ENCODE peak calls at places on chromosomes 7 and 10, in eight cellular contexts. V is A549, Z is progenitor cell of endocrine pancreas, L is lower leg skin, S is CD14-positive monocyte, Q is fibroblast of the aortic adventitia, C is heart left ventricle, Y is chondrocyte. M is an unnamed sample.

GRCh38 chr7:8441602-8442294 is 8.3 kb downstream of the NXPH1 start:
- DNase-seq in V (no peak), Z (no peak), L (no peak), S (no peak), Q (no peak), C (no peak), Y (no peak), M (no peak)

GRCh38 chr7:105389090-105389650 is 449 bp upstream of the SRPK2 start:
- DNase-seq in V (peak), Z (no peak), L (peak), S (no peak), Q (peak), C (peak), Y (no peak), M (no peak)

GRCh38 chr7:28200598-28200997 is 20.0 kb upstream of the JAZF1 start:
- DNase-seq in V (no peak), Z (no peak), L (no peak), S (no peak), Q (no peak), C (peak), Y (no peak), M (no peak)

GRCh38 chr7:98107313-98107691 is 640 bp downstream of the LMTK2 start:
- DNase-seq in V (peak), Z (no peak), L (no peak), S (no peak), Q (peak), C (peak), Y (no peak), M (no peak)

GRCh38 chr7:82335927-82336326 is 107.7 kb downstream of the CACNA2D1 start:
- DNase-seq in V (peak), Z (no peak), L (peak), S (no peak), Q (peak), C (no peak), Y (no peak), M (no peak)

GRCh38 chr7:155764432-155764798 is 47.8 kb downstream of the SHH start:
- DNase-seq in V (no peak), Z (no peak), L (no peak), S (no peak), Q (no peak), C (peak), Y (no peak), M (no peak)

GRCh38 chr7:1567893-1568292 is 1.9 kb downstream of the PSMG3 start:
- DNase-seq in V (no peak), Z (no peak), L (peak), S (no peak), Q (peak), C (no peak), Y (no peak), M (no peak)

GRCh38 chr10:789831-790701 is 100.6 kb upstream of the DIP2C start:
- DNase-seq in V (no peak), Z (no peak), L (no peak), S (no peak), Q (no peak), C (peak), Y (peak), M (no peak)

GRCh38 chr7:1025747-1026581 is 18.4 kb upstream of the GPR146 start:
- DNase-seq in V (no peak), Z (no peak), L (no peak), S (no peak), Q (no peak), C (no peak), Y (peak), M (no peak)

GRCh38 chr7:27166475-27167169 is 1.3 kb upstream of the HOXA9 start:
- DNase-seq in V (no peak), Z (no peak), L (no peak), S (no peak), Q (no peak), C (no peak), Y (peak), M (no peak)

GRCh38 chr10:21495686-21496284 is 29.7 kb downstream of the SKIDA1 start:
- DNase-seq in V (peak), Z (peak), L (peak), S (peak), Q (peak), C (peak), Y (peak), M (peak)

GRCh38 chr10:5553400-5554170 is 28.8 kb downstream of the CALML3 start:
- DNase-seq in V (no peak), Z (no peak), L (no peak), S (peak), Q (no peak), C (peak), Y (peak), M (no peak)

GRCh38 chr7:44128721-44129582 is 5.6 kb upstream of the POLD2 start:
- DNase-seq in V (no peak), Z (no peak), L (no peak), S (no peak), Q (no peak), C (no peak), Y (no peak), M (no peak)

GRCh38 chr10:49600781-49601400 is 9.2 kb upstream of the SLC18A3 start:
- DNase-seq in V (no peak), Z (no peak), L (no peak), S (no peak), Q (no peak), C (no peak), Y (no peak), M (no peak)

GRCh38 chr10:118712930-118713634 is 41.7 kb downstream of the CACUL1 start:
- DNase-seq in V (no peak), Z (no peak), L (no peak), S (no peak), Q (no peak), C (no peak), Y (no peak), M (no peak)

GRCh38 chr10:119253433-119254174 is 46.2 kb downstream of the GRK5 start:
- DNase-seq in V (peak), Z (no peak), L (peak), S (no peak), Q (peak), C (peak), Y (peak), M (no peak)

GRCh38 chr7:131602304-131602993 is 46.0 kb upstream of the PODXL start:
- DNase-seq in V (no peak), Z (no peak), L (no peak), S (no peak), Q (no peak), C (no peak), Y (no peak), M (no peak)

GRCh38 chr7:81150951-81151361 is 232.1 kb upstream of the SEMA3C start:
- DNase-seq in V (no peak), Z (no peak), L (no peak), S (no peak), Q (no peak), C (peak), Y (no peak), M (no peak)

GRCh38 chr7:114478384-114478783 is 63.8 kb downstream of the FOXP2 start:
- DNase-seq in V (no peak), Z (no peak), L (no peak), S (no peak), Q (no peak), C (no peak), Y (no peak), M (no peak)

GRCh38 chr10:105797234-105797890 is 1156.3 kb downstream of the SORCS3 start:
- DNase-seq in V (peak), Z (no peak), L (no peak), S (no peak), Q (no peak), C (no peak), Y (no peak), M (no peak)

GRCh38 chr7:129606801-129607200 is 4.7 kb upstream of the NRF1 start:
- DNase-seq in V (no peak), Z (no peak), L (no peak), S (peak), Q (no peak), C (no peak), Y (no peak), M (no peak)

GRCh38 chr7:129609666-129610065 is 1.9 kb upstream of the NRF1 start:
- DNase-seq in V (no peak), Z (no peak), L (no peak), S (no peak), Q (no peak), C (no peak), Y (no peak), M (no peak)

GRCh38 chr7:129605038-129605437 is 6.5 kb upstream of the NRF1 start:
- DNase-seq in V (no peak), Z (no peak), L (no peak), S (no peak), Q (no peak), C (no peak), Y (no peak), M (no peak)

GRCh38 chr7:129605960-129606644 is 5.4 kb upstream of the NRF1 start:
- DNase-seq in V (no peak), Z (no peak), L (no peak), S (no peak), Q (no peak), C (no peak), Y (no peak), M (no peak)

GRCh38 chr7:129607471-129608120 is 3.9 kb upstream of the NRF1 start:
- DNase-seq in V (peak), Z (no peak), L (no peak), S (no peak), Q (peak), C (no peak), Y (no peak), M (no peak)
- TF ChIP-seq CTCF in V (peak), Z (peak), L (no peak), S (peak), Q (peak), C (no peak), Y (peak), M (peak)

GRCh38 chr10:76675951-76676587 is 961.5 kb downstream of the KCNMA1 start:
- DNase-seq in V (no peak), Z (no peak), L (peak), S (no peak), Q (peak), C (peak), Y (no peak), M (no peak)
- TF ChIP-seq CTCF in V (no peak), Z (no peak), L (no peak), S (no peak), Q (peak), C (no peak), Y (peak), M (no peak)

GRCh38 chr7:143387156-143387975 is 6.2 kb downstream of the ZYX start:
- DNase-seq in V (peak), Z (no peak), L (no peak), S (no peak), Q (no peak), C (no peak), Y (no peak), M (no peak)
- TF ChIP-seq CTCF in V (no peak), Z (peak), L (no peak), S (no peak), Q (no peak), C (no peak), Y (peak), M (no peak)

GRCh38 chr7:49631071-49631826 is 142.2 kb upstream of the VWC2 start:
- DNase-seq in V (no peak), Z (no peak), L (peak), S (no peak), Q (no peak), C (peak), Y (no peak), M (no peak)

GRCh38 chr7:49638166-49638565 is 135.3 kb upstream of the VWC2 start:
- DNase-seq in V (no peak), Z (no peak), L (no peak), S (no peak), Q (no peak), C (peak), Y (no peak), M (no peak)

GRCh38 chr7:49639068-49639593 is 134.3 kb upstream of the VWC2 start:
- DNase-seq in V (no peak), Z (no peak), L (no peak), S (no peak), Q (no peak), C (no peak), Y (no peak), M (no peak)

GRCh38 chr7:49639808-49640207 is 133.6 kb upstream of the VWC2 start:
- DNase-seq in V (no peak), Z (no peak), L (no peak), S (no peak), Q (no peak), C (no peak), Y (no peak), M (no peak)

DNA sequence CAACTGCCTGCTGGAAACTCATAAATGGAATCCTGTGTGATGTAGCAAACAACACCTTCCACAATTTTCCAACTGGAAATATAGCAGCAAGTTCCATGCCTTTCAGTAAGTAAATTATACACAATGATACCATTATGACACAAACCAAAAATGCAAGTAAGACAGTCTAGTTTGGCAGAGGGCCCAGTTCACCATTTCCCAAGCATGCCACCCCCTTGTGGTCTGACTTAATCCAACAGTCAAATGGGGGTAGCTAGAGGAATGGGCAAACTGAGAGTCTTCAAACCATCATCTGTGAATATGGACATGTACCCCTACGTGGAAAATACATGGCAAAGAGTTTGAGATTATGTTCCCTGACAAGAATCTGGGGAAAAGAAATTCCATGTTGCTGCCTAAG is 137.6 kb upstream of the VWC2 start:
- DNase-seq in V (no peak), Z (no peak), L (no peak), S (no peak), Q (no peak), C (no peak), Y (no peak), M (no peak)
- TF ChIP-seq CTCF in V (no peak), Z (no peak), L (no peak), S (no peak), Q (no peak), C (no peak), Y (no peak), M (no peak)

GRCh38 chr7:143321734-143322133 is 5.8 kb downstream of the CLCN1 start:
- DNase-seq in V (peak), Z (no peak), L (no peak), S (no peak), Q (no peak), C (peak), Y (no peak), M (no peak)
- TF ChIP-seq CTCF in V (peak), Z (no peak), L (no peak), S (peak), Q (no peak), C (no peak), Y (peak), M (no peak)

GRCh38 chr10:35822316-35822715 is 180.2 kb upstream of the FZD8 start:
- DNase-seq in V (peak), Z (peak), L (peak), S (no peak), Q (peak), C (peak), Y (peak), M (peak)
- TF ChIP-seq CTCF in V (no peak), Z (peak), L (no peak), S (no peak), Q (peak), C (no peak), Y (peak), M (peak)

M was measured in neural crest cell.